ENCODE peak calls at places on chromosomes 3 and 15, in six cellular contexts. P is A673, X is endodermal cell, Q is GM20000, Y is WTC11, G is MM.1S. F is an unnamed sample.

GRCh38 chr3:122615303-122615702 is 37.9 kb downstream of the PARP15 start:
- DNase-seq in G (no peak), Y (no peak), Q (no peak), X (peak), P (no peak), F (peak)

GRCh38 chr3:124178531-124178930 is 186.6 kb upstream of the ROPN1 start:
- DNase-seq in X (no peak), P (no peak), G (no peak), Y (no peak), Q (no peak), F (no peak)

GRCh38 chr3:48466386-48467109 is 20.0 kb downstream of the ATRIP start:
- DNase-seq in Q (no peak), Y (no peak), G (peak), X (peak), P (no peak), F (no peak)

GRCh38 chr15:73691398-73691797 is 7.2 kb downstream of the CD276 start:
- DNase-seq in X (peak), Y (peak), Q (no peak), G (no peak), P (peak), F (peak)

GRCh38 chr3:190941694-190942280 is 79.3 kb upstream of the GMNC start:
- DNase-seq in Y (no peak), P (peak), Q (no peak), G (no peak), X (peak), F (peak)

GRCh38 chr3:173711619-173712018 is 314.1 kb downstream of the NLGN1 start:
- DNase-seq in G (no peak), P (no peak), Q (no peak), X (no peak), Y (no peak), F (no peak)

GRCh38 chr3:170058127-170058526 is 20.3 kb downstream of the GPR160 start:
- DNase-seq in P (no peak), X (no peak), Y (no peak), G (no peak), Q (no peak), F (no peak)

GRCh38 chr15:96252148-96252547 is 78.4 kb upstream of the NR2F2 start:
- DNase-seq in Q (no peak), Y (no peak), P (no peak), G (no peak), X (no peak), F (no peak)

GRCh38 chr3:123069021-123069381 is 2.2 kb downstream of the PDIA5 start:
- DNase-seq in G (no peak), Q (no peak), X (peak), Y (no peak), P (no peak), F (no peak)

GRCh38 chr3:194247350-194247740 is 103.8 kb downstream of the CPN2 start:
- DNase-seq in P (no peak), G (no peak), Q (no peak), Y (no peak), X (no peak), F (no peak)

GRCh38 chr15:30985081-30985531 is 6.3 kb downstream of the MTMR10 start:
- DNase-seq in P (peak), Y (no peak), G (no peak), Q (no peak), X (no peak), F (no peak)

GRCh38 chr15:44033894-44034293 is 161.2 kb downstream of the FRMD5 start:
- DNase-seq in Q (no peak), P (no peak), G (no peak), Y (no peak), X (no peak), F (no peak)

GRCh38 chr3:169498336-169498735 is 165.2 kb downstream of the MECOM start:
- DNase-seq in Q (no peak), G (no peak), P (no peak), X (no peak), Y (no peak), F (no peak)

GRCh38 chr3:7209098-7209497 is 348.2 kb downstream of the GRM7 start:
- DNase-seq in Q (no peak), X (no peak), G (no peak), P (no peak), Y (no peak), F (no peak)

GRCh38 chr15:61994216-61994615 is 66.0 kb downstream of the VPS13C start:
- DNase-seq in G (no peak), Y (no peak), X (no peak), P (no peak), Q (no peak), F (no peak)

GRCh38 chr15:58515807-58516206 is 84.0 kb downstream of the LIPC start:
- DNase-seq in X (peak), Q (peak), G (no peak), P (no peak), Y (no peak), F (no peak)

GRCh38 chr15:66863382-66864085 is 161.5 kb downstream of the SMAD6 start:
- DNase-seq in P (no peak), Y (no peak), G (no peak), Q (no peak), X (peak), F (no peak)

GRCh38 chr3:177427096-177427495 is 229.8 kb upstream of the TBL1XR1 start:
- DNase-seq in G (peak), X (no peak), Y (no peak), Q (peak), P (no peak), F (no peak)

GRCh38 chr3:118932822-118933558 is 101.7 kb downstream of the IGSF11 start:
- DNase-seq in P (no peak), G (no peak), Q (no peak), X (no peak), Y (no peak), F (no peak)

GRCh38 chr15:69755571-69756310 is 303.1 kb downstream of the RPLP1 start:
- DNase-seq in Y (no peak), P (no peak), G (peak), X (no peak), Q (peak), F (peak)

GRCh38 chr15:92809064-92809879 is 90.9 kb upstream of the CHD2 start:
- DNase-seq in Y (peak), Q (peak), P (peak), G (peak), X (peak), F (peak)

GRCh38 chr3:28286595-28286994 is 45.2 kb downstream of the CMC1 start:
- DNase-seq in X (no peak), Y (no peak), Q (peak), G (peak), P (peak), F (peak)

GRCh38 chr15:68584704-68585573 is 6.1 kb downstream of the CORO2B start:
- DNase-seq in Y (no peak), Q (no peak), P (no peak), X (no peak), G (no peak), F (no peak)

GRCh38 chr3:129688310-129688895 is 81.9 kb upstream of the PLXND1 start:
- DNase-seq in G (no peak), X (peak), P (peak), Q (no peak), Y (peak), F (peak)

GRCh38 chr3:196232882-196233251 is 16.5 kb downstream of the SLC51A start:
- DNase-seq in X (no peak), P (no peak), Y (no peak), G (no peak), Q (no peak), F (no peak)

GRCh38 chr15:68252925-68253534 is 23.5 kb upstream of the CLN6 start:
- DNase-seq in X (peak), P (peak), Y (no peak), G (peak), Q (peak), F (peak)

GRCh38 chr3:53495518-53496501 is 1.4 kb downstream of the CACNA1D start:
- DNase-seq in Y (peak), G (no peak), Q (peak), P (no peak), X (peak), F (peak)

GRCh38 chr15:79433610-79434009 is 1.5 kb downstream of the MINAR1 start:
- DNase-seq in G (no peak), P (no peak), Q (peak), X (peak), Y (peak), F (peak)

GRCh38 chr15:67054676-67055075 is 10.7 kb upstream of the SMAD3 start:
- DNase-seq in X (no peak), G (no peak), Y (no peak), Q (no peak), P (no peak), F (no peak)

GRCh38 chr3:194269610-194270145 is 81.5 kb downstream of the CPN2 start:
- DNase-seq in X (peak), Q (no peak), Y (peak), G (no peak), P (no peak), F (peak)

GRCh38 chr15:75200765-75201608 is 695 bp upstream of the C15orf39 start:
- DNase-seq in G (peak), P (peak), Y (peak), X (peak), Q (peak), F (peak)

GRCh38 chr15:72835289-72835890 is 51.8 kb upstream of the ADPGK start:
- DNase-seq in P (peak), Q (no peak), G (peak), Y (peak), X (peak), F (peak)

GRCh38 chr15:85789496-85789875 is 5.2 kb downstream of the KLHL25 start:
- DNase-seq in P (no peak), G (no peak), X (no peak), Y (no peak), Q (no peak), F (no peak)

GRCh38 chr3:118400886-118401285 is 633.8 kb downstream of the IGSF11 start:
- DNase-seq in G (no peak), X (no peak), P (no peak), Y (no peak), Q (no peak), F (no peak)

GRCh38 chr15:52483712-52484111 is 45.0 kb downstream of the MYO5A start:
- DNase-seq in G (no peak), X (no peak), P (no peak), Q (no peak), Y (no peak), F (no peak)

GRCh38 chr15:22786868-22787698 is 639 bp downstream of the NIPA1 start:
- DNase-seq in Y (peak), P (peak), X (peak), G (peak), Q (peak), F (peak)

GRCh38 chr15:94235681-94236080 is 4.3 kb downstream of the MCTP2 start:
- DNase-seq in X (no peak), P (no peak), Y (no peak), Q (no peak), G (no peak), F (no peak)

GRCh38 chr15:92648190-92648875 is 7.2 kb downstream of the FAM174B start:
- DNase-seq in X (peak), G (no peak), Y (no peak), P (no peak), Q (no peak), F (no peak)

GRCh38 chr3:98746882-98747281 is 16.3 kb upstream of the ST3GAL6 start:
- DNase-seq in Y (no peak), X (no peak), G (no peak), P (no peak), Q (no peak), F (no peak)

GRCh38 chr3:154901263-154901662 is 178.9 kb upstream of the MME start:
- DNase-seq in Y (no peak), G (no peak), Q (no peak), X (no peak), P (no peak), F (no peak)

GRCh38 chr3:154898916-154899315 is 181.2 kb upstream of the MME start:
- DNase-seq in G (no peak), X (no peak), P (no peak), Y (no peak), Q (no peak), F (no peak)

GRCh38 chr3:154898398-154898797 is 181.7 kb upstream of the MME start:
- DNase-seq in Q (no peak), Y (no peak), X (no peak), P (no peak), G (no peak), F (no peak)

GRCh38 chr3:154900777-154901176 is 179.3 kb upstream of the MME start:
- DNase-seq in P (no peak), G (no peak), X (no peak), Y (no peak), Q (no peak), F (no peak)

GRCh38 chr3:154904328-154904727 is 175.8 kb upstream of the MME start:
- DNase-seq in Y (no peak), X (peak), G (peak), P (peak), Q (peak), F (peak)
- TF ChIP-seq CTCF in Y (peak), X (peak), G (peak), P (peak), Q (no peak), F (peak)

GRCh38 chr3:183825380-183826161 is at the start of gene MAP6D1:
- DNase-seq in Y (peak), P (peak), X (peak), G (no peak), Q (peak), F (peak)
- TF ChIP-seq CTCF in Y (peak), P (peak), X (peak), G (no peak), Q (peak), F (peak)

GRCh38 chr15:33639051-33639450 is 328.3 kb downstream of the RYR3 start:
- DNase-seq in X (no peak), Y (no peak), Q (no peak), G (no peak), P (no peak), F (no peak)

GRCh38 chr15:33638439-33638838 is 327.7 kb downstream of the RYR3 start:
- DNase-seq in Y (no peak), Q (no peak), G (no peak), P (no peak), X (no peak), F (no peak)

GRCh38 chr15:33639968-33640367 is 328.3 kb upstream of the CHRM5 start:
- DNase-seq in X (no peak), P (no peak), Y (no peak), Q (no peak), G (no peak), F (no peak)

GRCh38 chr15:33641069-33641468 is 327.2 kb upstream of the CHRM5 start:
- DNase-seq in X (no peak), P (no peak), Q (no peak), Y (no peak), G (no peak), F (no peak)

DNA sequence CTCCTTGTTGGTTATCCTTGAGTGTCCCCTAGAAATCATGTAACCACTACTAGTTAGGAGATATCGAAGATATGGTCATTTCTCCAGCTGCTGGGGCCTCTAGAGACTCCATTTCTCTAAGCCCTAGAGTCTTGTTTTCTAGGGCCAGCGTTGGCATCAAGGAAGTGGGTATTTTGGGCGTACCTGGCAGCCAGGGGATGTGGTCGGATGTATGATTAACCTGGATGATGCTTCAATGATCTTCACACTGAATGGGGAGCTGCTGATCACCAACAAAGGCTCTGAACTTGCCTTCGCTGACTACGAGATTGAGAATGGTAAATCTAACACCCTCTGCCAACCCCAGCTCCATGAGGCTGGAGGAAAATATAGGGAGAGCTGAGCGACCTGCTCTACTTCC is 325.5 kb downstream of the RYR3 start:
- DNase-seq in G (no peak), Q (no peak), Y (no peak), P (no peak), X (no peak), F (no peak)
- TF ChIP-seq CTCF in G (no peak), Q (no peak), Y (no peak), P (no peak), X (no peak), F (no peak)

GRCh38 chr3:14453368-14453710 is 50.9 kb downstream of the SLC6A6 start:
- DNase-seq in P (no peak), Q (no peak), Y (no peak), G (no peak), X (no peak), F (no peak)

GRCh38 chr3:14450922-14451606 is 48.7 kb downstream of the SLC6A6 start:
- DNase-seq in Q (no peak), P (no peak), Y (no peak), X (no peak), G (no peak), F (no peak)

GRCh38 chr3:14453841-14454630 is 51.6 kb downstream of the SLC6A6 start:
- DNase-seq in X (no peak), Y (no peak), G (no peak), Q (no peak), P (no peak), F (no peak)

GRCh38 chr3:14451844-14452533 is 49.6 kb downstream of the SLC6A6 start:
- DNase-seq in X (no peak), Q (no peak), Y (no peak), G (no peak), P (peak), F (no peak)

GRCh38 chr3:14452676-14453367 is 50.4 kb downstream of the SLC6A6 start:
- DNase-seq in Q (no peak), G (no peak), X (no peak), P (peak), Y (no peak), F (no peak)
- TF ChIP-seq CTCF in Q (no peak), G (no peak), X (no peak), P (no peak), Y (no peak), F (no peak)

F was measured in GM23338.